ENCODE peak calls at places on chromosomes 12 and 14, in seven cellular contexts. L is cardiac muscle cell, R is AG04450, A is GM23338, V is heart right ventricle, E is tibial artery, P is left ventricle myocardium inferior. D is an unnamed sample.
A peak's percentile ranks its signal among the peaks of the same experiment; 100 is the strongest.

GRCh38 chr14:51430600-51430999 is 190.6 kb downstream of the TMX1 start:
- DNase-seq in V (no peak), A (peak; percentile 48), E (no peak), R (no peak), P (no peak), L (no peak), D (no peak)

GRCh38 chr12:111359231-111359913 is 9.5 kb downstream of the PHETA1 start:
- DNase-seq in A (no peak), V (no peak), R (no peak), L (no peak), E (peak; percentile 36), P (no peak), D (peak; percentile 85)

GRCh38 chr12:56995930-56996496 is 10.3 kb downstream of the ZBTB39 start:
- DNase-seq in L (no peak), E (no peak), P (no peak), R (no peak), V (no peak), A (no peak), D (no peak)

GRCh38 chr14:20857630-20858261 is 33.4 kb upstream of the RNASE3 start:
- DNase-seq in A (peak; percentile 87), L (peak; percentile 80), P (peak; percentile 55), V (peak; percentile 67), E (peak; percentile 48), R (no peak), D (peak; percentile 80)

GRCh38 chr14:104311358-104311757 is 173.0 kb downstream of the KIF26A start:
- DNase-seq in R (no peak), A (no peak), P (no peak), L (no peak), V (no peak), E (no peak), D (no peak)

GRCh38 chr14:57865066-57865449 is 834 bp downstream of the SLC35F4 start:
- DNase-seq in V (no peak), A (no peak), R (no peak), L (no peak), P (no peak), E (no peak), D (no peak)

GRCh38 chr12:111063296-111064026 is 143.1 kb upstream of the MYL2 start:
- DNase-seq in P (no peak), L (no peak), V (no peak), A (no peak), E (no peak), R (no peak), D (no peak)

GRCh38 chr14:68548194-68549056 is 244.4 kb downstream of the ZFP36L1 start:
- DNase-seq in A (peak; percentile 15), R (peak; percentile 96), E (peak; percentile 93), L (peak; percentile 32), V (peak; percentile 87), P (peak; percentile 90), D (no peak)

GRCh38 chr14:71961972-71962371 is 29.7 kb downstream of the RGS6 start:
- DNase-seq in R (no peak), L (no peak), A (no peak), P (no peak), E (no peak), V (no peak), D (no peak)

GRCh38 chr14:82046512-82047226 is 513.0 kb upstream of the SEL1L start:
- DNase-seq in R (no peak), V (no peak), P (no peak), L (no peak), E (no peak), A (no peak), D (no peak)
- TF ChIP-seq CTCF in R (no peak), V (no peak), P (no peak), L (no peak), E (no peak), A (no peak), D (no peak)

GRCh38 chr14:102040153-102040552 is 46.7 kb downstream of the HSP90AA1 start:
- DNase-seq in E (no peak), V (no peak), P (no peak), L (no peak), R (no peak), A (no peak), D (no peak)
- H3K4me3 ChIP-seq in E (no peak overlapping the region), V (no peak overlapping the region), P (no peak overlapping the region), L (no peak overlapping the region), R (no peak overlapping the region), A (no peak overlapping the region), D (no peak overlapping the region)

DNA sequence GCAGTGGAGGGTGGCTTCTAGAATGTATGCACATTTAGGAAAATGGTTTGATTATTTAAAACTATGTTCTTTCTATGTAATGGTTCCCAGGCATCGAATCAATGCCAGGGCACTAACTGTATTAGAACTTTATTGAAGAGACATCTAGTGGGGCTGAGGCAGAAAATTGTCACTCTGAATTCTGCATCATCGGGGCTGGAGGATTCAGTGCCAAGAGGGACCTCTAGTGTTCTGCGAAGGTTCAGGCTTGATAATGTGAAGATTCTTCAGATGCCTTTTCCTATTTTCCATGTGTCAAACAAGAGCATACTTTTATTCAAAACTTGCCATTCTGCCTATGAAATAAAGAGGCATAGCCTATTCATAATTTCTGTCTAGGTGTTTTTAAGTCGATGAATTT is 146.3 kb downstream of the CAND1 start:
- DNase-seq in V (no peak), R (no peak), A (peak; percentile 77), L (peak; percentile 65), E (no peak), P (no peak), D (peak; percentile 34)
- TF ChIP-seq CTCF in V (peak; percentile 46), R (peak; percentile 38), A (peak; percentile 86), L (peak; percentile 59), E (no peak), P (peak; percentile 58), D (no peak)

GRCh38 chr12:6630696-6631095 is 5.1 kb downstream of the LPAR5 start:
- DNase-seq in V (no peak), A (no peak), R (no peak), L (no peak), E (no peak), P (no peak), D (no peak)

GRCh38 chr12:6626654-6627283 is 9.0 kb downstream of the LPAR5 start:
- DNase-seq in P (no peak), E (no peak), R (no peak), L (no peak), V (no peak), A (no peak), D (peak; percentile 64)

GRCh38 chr12:6632026-6632978 is 3.5 kb downstream of the LPAR5 start:
- DNase-seq in R (no peak), E (no peak), L (no peak), A (no peak), P (no peak), V (no peak), D (peak; percentile 70)

GRCh38 chr12:6631549-6631961 is 4.2 kb downstream of the LPAR5 start:
- DNase-seq in L (no peak), E (no peak), R (no peak), V (peak; percentile 31), A (no peak), P (no peak), D (no peak)

DNA sequence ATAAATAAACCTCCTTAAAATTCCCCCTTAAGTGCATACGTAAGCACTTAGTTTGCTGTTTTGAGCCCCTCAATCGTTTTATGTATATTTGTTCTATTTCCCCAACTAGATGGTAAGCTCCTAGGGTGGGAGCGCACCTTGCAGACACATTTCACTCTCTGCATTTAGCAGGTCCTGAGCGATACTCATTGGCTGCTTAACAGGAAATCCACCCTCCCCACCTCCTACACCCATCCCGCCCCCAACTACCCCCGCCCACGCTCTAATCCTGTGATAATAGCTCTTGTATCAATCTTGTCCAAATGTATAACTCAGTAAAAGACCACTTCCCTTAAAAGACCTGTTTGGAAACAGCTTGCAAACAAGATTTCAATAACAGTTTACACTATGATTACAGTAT is 8.2 kb downstream of the LPAR5 start:
- DNase-seq in A (no peak), L (no peak), P (no peak), E (no peak), V (no peak), R (no peak), D (no peak)
- H3K4me3 ChIP-seq in A (no peak overlapping the region), L (no peak overlapping the region), P (no peak overlapping the region), E (no peak overlapping the region), V (no peak overlapping the region), R (peak overlapping the region; percentile 4), D (no peak overlapping the region)

DNA sequence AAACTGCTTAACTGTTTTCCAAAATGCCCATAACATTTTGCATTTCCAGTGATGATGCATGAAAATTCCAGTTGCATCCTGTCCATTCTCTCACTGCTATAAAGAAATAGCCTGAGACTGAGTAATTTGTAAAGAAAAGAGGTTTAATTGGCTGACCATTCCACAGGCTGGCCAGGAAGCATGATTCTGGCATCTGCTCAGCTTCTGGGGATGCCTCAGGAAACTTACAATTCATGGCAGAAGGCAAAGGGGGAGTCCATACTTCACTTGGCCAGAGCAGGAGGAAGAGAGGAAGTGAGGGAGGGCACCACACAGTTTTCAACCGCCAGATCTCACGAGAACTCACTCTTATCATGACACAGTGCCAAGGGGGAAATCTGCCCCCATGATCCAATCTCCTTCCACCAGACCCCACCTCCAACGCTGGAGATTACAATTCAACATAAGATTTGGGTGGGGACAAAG is 18.2 kb upstream of the CLEC2D start:
- DNase-seq in V (no peak), E (no peak), A (no peak), P (no peak), R (no peak), L (no peak), D (peak; percentile 85)
- TF ChIP-seq CTCF in V (no peak), E (no peak), A (no peak), P (no peak), R (no peak), L (no peak), D (no peak)

GRCh38 chr14:70812124-70812818 is 3.0 kb upstream of the MAP3K9 start:
- DNase-seq in E (no peak), L (no peak), R (no peak), V (no peak), P (no peak), A (no peak), D (no peak)
- H3K4me3 ChIP-seq in E (no peak overlapping the region), L (no peak overlapping the region), R (no peak overlapping the region), V (no peak overlapping the region), P (no peak overlapping the region), A (peak overlapping the region; percentile 81), D (no peak overlapping the region)

GRCh38 chr12:13208533-13209278 is 12.2 kb downstream of the EMP1 start:
- DNase-seq in R (no peak), P (no peak), L (peak; percentile 29), A (peak; percentile 70), V (no peak), E (no peak), D (peak; percentile 70)
- TF ChIP-seq CTCF in R (peak; percentile 64), P (peak; percentile 48), L (peak; percentile 71), A (peak; percentile 85), V (peak; percentile 29), E (no peak), D (peak; percentile 61)

GRCh38 chr12:79567164-79567563 is 123.6 kb downstream of the PAWR start:
- DNase-seq in P (no peak), R (no peak), E (no peak), L (no peak), A (no peak), V (no peak), D (no peak)

GRCh38 chr12:79566452-79566851 is 124.3 kb downstream of the PAWR start:
- DNase-seq in E (no peak), V (no peak), L (no peak), P (no peak), R (no peak), A (no peak), D (no peak)

GRCh38 chr12:79573820-79574219 is 116.9 kb downstream of the PAWR start:
- DNase-seq in R (no peak), V (no peak), L (no peak), E (no peak), P (no peak), A (no peak), D (no peak)

GRCh38 chr12:79569679-79570078 is 121.1 kb downstream of the PAWR start:
- DNase-seq in L (no peak), V (no peak), E (no peak), A (no peak), P (no peak), R (no peak), D (no peak)
- H3K4me3 ChIP-seq in L (no peak overlapping the region), V (no peak overlapping the region), E (no peak overlapping the region), A (no peak overlapping the region), P (no peak overlapping the region), R (no peak overlapping the region), D (no peak overlapping the region)

D was measured in NB4.